ENCODE peak calls at places on chromosomes 6 and 20, in eight cellular contexts. One of them, this sample, is unnamed.

GRCh38 chr6:55643868-55644267 is 64.9 kb upstream of the HMGCLL1 start:
- DNase-seq in LoVo: no peak
- DNase-seq in NCI-H446 treated with DMSO at 0.1 percent for 48 hours: no peak
- DNase-seq in activated CD8-positive, alpha-beta memory T cell treated with anti-CD3 and anti-CD28 coated beads, Interleukin-2, amount 50 U/mL, for 4 hours: no peak
- DNase-seq in RPMI7951: no peak
- DNase-seq in heart left ventricle: no peak
- DNase-seq in activated naive CD4-positive, alpha-beta T cell: no peak
- DNase-seq in fibroblast of lung: peak
- DNase-seq in this sample: no peak

GRCh38 chr6:170405311-170405975 is 98.9 kb downstream of the FAM120B start:
- DNase-seq in activated naive CD4-positive, alpha-beta T cell: no peak
- DNase-seq in NCI-H446 treated with DMSO at 0.1 percent for 48 hours: no peak
- DNase-seq in LoVo: no peak
- DNase-seq in activated CD8-positive, alpha-beta memory T cell treated with anti-CD3 and anti-CD28 coated beads, Interleukin-2, amount 50 U/mL, for 4 hours: no peak
- DNase-seq in fibroblast of lung: peak
- DNase-seq in heart left ventricle: no peak
- DNase-seq in RPMI7951: peak
- DNase-seq in this sample: peak

GRCh38 chr6:33427585-33428218 is 7.8 kb downstream of the SYNGAP1 start:
- DNase-seq in activated naive CD4-positive, alpha-beta T cell: peak
- DNase-seq in LoVo: peak
- DNase-seq in RPMI7951: no peak
- DNase-seq in fibroblast of lung: no peak
- DNase-seq in NCI-H446 treated with DMSO at 0.1 percent for 48 hours: no peak
- DNase-seq in heart left ventricle: peak
- DNase-seq in activated CD8-positive, alpha-beta memory T cell treated with anti-CD3 and anti-CD28 coated beads, Interleukin-2, amount 50 U/mL, for 4 hours: peak
- DNase-seq in this sample: peak

GRCh38 chr6:87949194-87949593 is 98.4 kb upstream of the SPACA1 start:
- DNase-seq in fibroblast of lung: no peak
- DNase-seq in LoVo: no peak
- DNase-seq in NCI-H446 treated with DMSO at 0.1 percent for 48 hours: no peak
- DNase-seq in activated CD8-positive, alpha-beta memory T cell treated with anti-CD3 and anti-CD28 coated beads, Interleukin-2, amount 50 U/mL, for 4 hours: no peak
- DNase-seq in RPMI7951: no peak
- DNase-seq in heart left ventricle: no peak
- DNase-seq in activated naive CD4-positive, alpha-beta T cell: no peak
- DNase-seq in this sample: no peak

GRCh38 chr20:58944610-58945009 is 36.4 kb upstream of the NELFCD start:
- DNase-seq in activated naive CD4-positive, alpha-beta T cell: no peak
- DNase-seq in LoVo: no peak
- DNase-seq in NCI-H446 treated with DMSO at 0.1 percent for 48 hours: no peak
- DNase-seq in activated CD8-positive, alpha-beta memory T cell treated with anti-CD3 and anti-CD28 coated beads, Interleukin-2, amount 50 U/mL, for 4 hours: no peak
- DNase-seq in heart left ventricle: no peak
- DNase-seq in RPMI7951: no peak
- DNase-seq in fibroblast of lung: no peak
- DNase-seq in this sample: no peak

GRCh38 chr6:10084276-10084993 is 330.4 kb downstream of the TFAP2A start:
- DNase-seq in RPMI7951: peak
- DNase-seq in NCI-H446 treated with DMSO at 0.1 percent for 48 hours: no peak
- DNase-seq in LoVo: peak
- DNase-seq in activated CD8-positive, alpha-beta memory T cell treated with anti-CD3 and anti-CD28 coated beads, Interleukin-2, amount 50 U/mL, for 4 hours: no peak
- DNase-seq in activated naive CD4-positive, alpha-beta T cell: no peak
- DNase-seq in heart left ventricle: no peak
- DNase-seq in fibroblast of lung: no peak
- DNase-seq in this sample: no peak

GRCh38 chr6:71502210-71502609 is 213.6 kb downstream of the OGFRL1 start:
- DNase-seq in fibroblast of lung: no peak
- DNase-seq in heart left ventricle: no peak
- DNase-seq in NCI-H446 treated with DMSO at 0.1 percent for 48 hours: no peak
- DNase-seq in RPMI7951: no peak
- DNase-seq in activated naive CD4-positive, alpha-beta T cell: no peak
- DNase-seq in LoVo: no peak
- DNase-seq in activated CD8-positive, alpha-beta memory T cell treated with anti-CD3 and anti-CD28 coated beads, Interleukin-2, amount 50 U/mL, for 4 hours: no peak
- DNase-seq in this sample: no peak

GRCh38 chr20:49132995-49133451 is 55.1 kb downstream of the STAU1 start:
- DNase-seq in NCI-H446 treated with DMSO at 0.1 percent for 48 hours: peak
- DNase-seq in heart left ventricle: peak
- DNase-seq in RPMI7951: peak
- DNase-seq in activated naive CD4-positive, alpha-beta T cell: no peak
- DNase-seq in activated CD8-positive, alpha-beta memory T cell treated with anti-CD3 and anti-CD28 coated beads, Interleukin-2, amount 50 U/mL, for 4 hours: no peak
- DNase-seq in LoVo: peak
- DNase-seq in fibroblast of lung: peak
- DNase-seq in this sample: no peak

GRCh38 chr20:57890254-57890800 is 180.5 kb upstream of the PMEPA1 start:
- DNase-seq in LoVo: no peak
- DNase-seq in fibroblast of lung: no peak
- DNase-seq in NCI-H446 treated with DMSO at 0.1 percent for 48 hours: no peak
- DNase-seq in activated naive CD4-positive, alpha-beta T cell: no peak
- DNase-seq in RPMI7951: no peak
- DNase-seq in activated CD8-positive, alpha-beta memory T cell treated with anti-CD3 and anti-CD28 coated beads, Interleukin-2, amount 50 U/mL, for 4 hours: no peak
- DNase-seq in heart left ventricle: no peak
- DNase-seq in this sample: no peak

GRCh38 chr6:100880149-100880900 is 804 bp downstream of the ASCC3 start:
- DNase-seq in activated CD8-positive, alpha-beta memory T cell treated with anti-CD3 and anti-CD28 coated beads, Interleukin-2, amount 50 U/mL, for 4 hours: no peak
- DNase-seq in fibroblast of lung: peak
- DNase-seq in NCI-H446 treated with DMSO at 0.1 percent for 48 hours: no peak
- DNase-seq in activated naive CD4-positive, alpha-beta T cell: no peak
- DNase-seq in RPMI7951: peak
- DNase-seq in heart left ventricle: no peak
- DNase-seq in LoVo: peak
- DNase-seq in this sample: no peak

GRCh38 chr20:33319986-33320385 is 37.0 kb downstream of the BPIFB1 start:
- DNase-seq in activated naive CD4-positive, alpha-beta T cell: no peak
- DNase-seq in NCI-H446 treated with DMSO at 0.1 percent for 48 hours: no peak
- DNase-seq in RPMI7951: no peak
- DNase-seq in LoVo: no peak
- DNase-seq in heart left ventricle: no peak
- DNase-seq in fibroblast of lung: no peak
- DNase-seq in activated CD8-positive, alpha-beta memory T cell treated with anti-CD3 and anti-CD28 coated beads, Interleukin-2, amount 50 U/mL, for 4 hours: no peak
- DNase-seq in this sample: no peak

GRCh38 chr20:32585011-32585518 is at the start of gene NOL4L:
- DNase-seq in LoVo: peak
- DNase-seq in fibroblast of lung: no peak
- DNase-seq in activated naive CD4-positive, alpha-beta T cell: no peak
- DNase-seq in heart left ventricle: no peak
- DNase-seq in activated CD8-positive, alpha-beta memory T cell treated with anti-CD3 and anti-CD28 coated beads, Interleukin-2, amount 50 U/mL, for 4 hours: peak
- DNase-seq in RPMI7951: peak
- DNase-seq in NCI-H446 treated with DMSO at 0.1 percent for 48 hours: no peak
- DNase-seq in this sample: peak

GRCh38 chr6:107386340-107386739 is 73.0 kb downstream of the PDSS2 start:
- DNase-seq in LoVo: peak
- DNase-seq in activated naive CD4-positive, alpha-beta T cell: no peak
- DNase-seq in activated CD8-positive, alpha-beta memory T cell treated with anti-CD3 and anti-CD28 coated beads, Interleukin-2, amount 50 U/mL, for 4 hours: no peak
- DNase-seq in NCI-H446 treated with DMSO at 0.1 percent for 48 hours: no peak
- DNase-seq in RPMI7951: peak
- DNase-seq in fibroblast of lung: peak
- DNase-seq in heart left ventricle: no peak
- DNase-seq in this sample: no peak

GRCh38 chr20:57558614-57559285 is 2.2 kb upstream of the PCK1 start:
- DNase-seq in LoVo: peak
- DNase-seq in heart left ventricle: no peak
- DNase-seq in RPMI7951: no peak
- DNase-seq in activated CD8-positive, alpha-beta memory T cell treated with anti-CD3 and anti-CD28 coated beads, Interleukin-2, amount 50 U/mL, for 4 hours: no peak
- DNase-seq in NCI-H446 treated with DMSO at 0.1 percent for 48 hours: no peak
- DNase-seq in activated naive CD4-positive, alpha-beta T cell: no peak
- DNase-seq in fibroblast of lung: no peak
- DNase-seq in this sample: no peak

GRCh38 chr6:1461207-1461606 is 71.8 kb downstream of the FOXF2 start:
- DNase-seq in heart left ventricle: no peak
- DNase-seq in activated naive CD4-positive, alpha-beta T cell: no peak
- DNase-seq in RPMI7951: peak
- DNase-seq in activated CD8-positive, alpha-beta memory T cell treated with anti-CD3 and anti-CD28 coated beads, Interleukin-2, amount 50 U/mL, for 4 hours: no peak
- DNase-seq in fibroblast of lung: peak
- DNase-seq in LoVo: no peak
- DNase-seq in NCI-H446 treated with DMSO at 0.1 percent for 48 hours: no peak
- DNase-seq in this sample: no peak

GRCh38 chr6:14966902-14967711 is 278.8 kb upstream of the JARID2 start:
- DNase-seq in activated CD8-positive, alpha-beta memory T cell treated with anti-CD3 and anti-CD28 coated beads, Interleukin-2, amount 50 U/mL, for 4 hours: no peak
- DNase-seq in LoVo: no peak
- DNase-seq in heart left ventricle: no peak
- DNase-seq in NCI-H446 treated with DMSO at 0.1 percent for 48 hours: no peak
- DNase-seq in RPMI7951: no peak
- DNase-seq in fibroblast of lung: no peak
- DNase-seq in activated naive CD4-positive, alpha-beta T cell: no peak
- DNase-seq in this sample: no peak

GRCh38 chr20:59250293-59250692 is 50.1 kb upstream of the EDN3 start:
- DNase-seq in NCI-H446 treated with DMSO at 0.1 percent for 48 hours: no peak
- DNase-seq in fibroblast of lung: no peak
- DNase-seq in RPMI7951: no peak
- DNase-seq in heart left ventricle: no peak
- DNase-seq in LoVo: no peak
- DNase-seq in activated naive CD4-positive, alpha-beta T cell: no peak
- DNase-seq in activated CD8-positive, alpha-beta memory T cell treated with anti-CD3 and anti-CD28 coated beads, Interleukin-2, amount 50 U/mL, for 4 hours: no peak
- DNase-seq in this sample: no peak

GRCh38 chr6:115544765-115545409 is 515.8 kb downstream of the FRK start:
- DNase-seq in activated CD8-positive, alpha-beta memory T cell treated with anti-CD3 and anti-CD28 coated beads, Interleukin-2, amount 50 U/mL, for 4 hours: no peak
- DNase-seq in heart left ventricle: no peak
- DNase-seq in activated naive CD4-positive, alpha-beta T cell: no peak
- DNase-seq in fibroblast of lung: no peak
- DNase-seq in RPMI7951: peak
- DNase-seq in NCI-H446 treated with DMSO at 0.1 percent for 48 hours: no peak
- DNase-seq in LoVo: no peak
- DNase-seq in this sample: no peak

GRCh38 chr6:143743256-143744166 is 65.7 kb downstream of the PHACTR2 start:
- DNase-seq in fibroblast of lung: peak
- DNase-seq in heart left ventricle: peak
- DNase-seq in LoVo: no peak
- DNase-seq in activated CD8-positive, alpha-beta memory T cell treated with anti-CD3 and anti-CD28 coated beads, Interleukin-2, amount 50 U/mL, for 4 hours: no peak
- DNase-seq in NCI-H446 treated with DMSO at 0.1 percent for 48 hours: peak
- DNase-seq in activated naive CD4-positive, alpha-beta T cell: no peak
- DNase-seq in RPMI7951: no peak
- DNase-seq in this sample: peak

GRCh38 chr6:40523505-40524172 is 63.5 kb downstream of the LRFN2 start:
- DNase-seq in heart left ventricle: no peak
- DNase-seq in RPMI7951: no peak
- DNase-seq in activated naive CD4-positive, alpha-beta T cell: no peak
- DNase-seq in NCI-H446 treated with DMSO at 0.1 percent for 48 hours: no peak
- DNase-seq in LoVo: no peak
- DNase-seq in activated CD8-positive, alpha-beta memory T cell treated with anti-CD3 and anti-CD28 coated beads, Interleukin-2, amount 50 U/mL, for 4 hours: no peak
- DNase-seq in fibroblast of lung: no peak
- DNase-seq in this sample: no peak

GRCh38 chr20:34815636-34816035 is 9.8 kb downstream of the NCOA6 start:
- DNase-seq in fibroblast of lung: peak
- DNase-seq in activated CD8-positive, alpha-beta memory T cell treated with anti-CD3 and anti-CD28 coated beads, Interleukin-2, amount 50 U/mL, for 4 hours: no peak
- DNase-seq in heart left ventricle: no peak
- DNase-seq in RPMI7951: peak
- DNase-seq in activated naive CD4-positive, alpha-beta T cell: no peak
- DNase-seq in NCI-H446 treated with DMSO at 0.1 percent for 48 hours: no peak
- DNase-seq in LoVo: no peak
- DNase-seq in this sample: no peak

GRCh38 chr20:19889011-19889953 is 127.9 kb upstream of the NAA20 start:
- DNase-seq in activated CD8-positive, alpha-beta memory T cell treated with anti-CD3 and anti-CD28 coated beads, Interleukin-2, amount 50 U/mL, for 4 hours: no peak
- DNase-seq in activated naive CD4-positive, alpha-beta T cell: no peak
- DNase-seq in fibroblast of lung: peak
- DNase-seq in RPMI7951: peak
- DNase-seq in LoVo: no peak
- DNase-seq in NCI-H446 treated with DMSO at 0.1 percent for 48 hours: no peak
- DNase-seq in heart left ventricle: peak
- DNase-seq in this sample: peak

GRCh38 chr20:25278636-25279361 is 30.9 kb downstream of the PYGB start:
- DNase-seq in activated naive CD4-positive, alpha-beta T cell: no peak
- DNase-seq in activated CD8-positive, alpha-beta memory T cell treated with anti-CD3 and anti-CD28 coated beads, Interleukin-2, amount 50 U/mL, for 4 hours: peak
- DNase-seq in fibroblast of lung: no peak
- DNase-seq in heart left ventricle: peak
- DNase-seq in RPMI7951: no peak
- DNase-seq in NCI-H446 treated with DMSO at 0.1 percent for 48 hours: no peak
- DNase-seq in LoVo: no peak
- DNase-seq in this sample: no peak

GRCh38 chr6:160973311-160973710 is 18.3 kb upstream of the MAP3K4 start:
- DNase-seq in RPMI7951: no peak
- DNase-seq in activated naive CD4-positive, alpha-beta T cell: no peak
- DNase-seq in heart left ventricle: peak
- DNase-seq in NCI-H446 treated with DMSO at 0.1 percent for 48 hours: no peak
- DNase-seq in fibroblast of lung: peak
- DNase-seq in activated CD8-positive, alpha-beta memory T cell treated with anti-CD3 and anti-CD28 coated beads, Interleukin-2, amount 50 U/mL, for 4 hours: no peak
- DNase-seq in LoVo: no peak
- DNase-seq in this sample: peak

GRCh38 chr6:3270258-3270657 is 11.5 kb downstream of the PSMG4 start:
- DNase-seq in LoVo: no peak
- DNase-seq in activated naive CD4-positive, alpha-beta T cell: no peak
- DNase-seq in fibroblast of lung: no peak
- DNase-seq in NCI-H446 treated with DMSO at 0.1 percent for 48 hours: no peak
- DNase-seq in RPMI7951: no peak
- DNase-seq in activated CD8-positive, alpha-beta memory T cell treated with anti-CD3 and anti-CD28 coated beads, Interleukin-2, amount 50 U/mL, for 4 hours: no peak
- DNase-seq in heart left ventricle: no peak
- DNase-seq in this sample: no peak

GRCh38 chr6:37125779-37126553 is 44.0 kb upstream of the PIM1 start:
- DNase-seq in NCI-H446 treated with DMSO at 0.1 percent for 48 hours: no peak
- DNase-seq in RPMI7951: no peak
- DNase-seq in activated CD8-positive, alpha-beta memory T cell treated with anti-CD3 and anti-CD28 coated beads, Interleukin-2, amount 50 U/mL, for 4 hours: no peak
- DNase-seq in activated naive CD4-positive, alpha-beta T cell: no peak
- DNase-seq in heart left ventricle: no peak
- DNase-seq in fibroblast of lung: no peak
- DNase-seq in LoVo: no peak
- DNase-seq in this sample: no peak

GRCh38 chr6:15086273-15087158 is 159.4 kb upstream of the JARID2 start:
- DNase-seq in RPMI7951: no peak
- DNase-seq in activated CD8-positive, alpha-beta memory T cell treated with anti-CD3 and anti-CD28 coated beads, Interleukin-2, amount 50 U/mL, for 4 hours: no peak
- DNase-seq in activated naive CD4-positive, alpha-beta T cell: no peak
- DNase-seq in heart left ventricle: no peak
- DNase-seq in fibroblast of lung: no peak
- DNase-seq in NCI-H446 treated with DMSO at 0.1 percent for 48 hours: no peak
- DNase-seq in LoVo: no peak
- DNase-seq in this sample: no peak

This sample was measured in MG63.